ENCODE peak calls at places on chromosomes 2 and 18, in five cellular contexts. K is CD4-positive, alpha-beta T cell; Y is keratinocyte; S is fibroblast of villous mesenchyme; D is psoas muscle. M is an unnamed sample.

GRCh38 chr18:13051950-13052349 is 60.8 kb downstream of the CEP192 start:
- DNase-seq in S (no peak), D (no peak), K (no peak), Y (no peak), M (peak; percentile 19)

GRCh38 chr2:33110461-33110860 is 163.7 kb downstream of the LTBP1 start:
- DNase-seq in K (no peak), D (no peak), Y (no peak), S (no peak), M (no peak)

GRCh38 chr18:74142251-74142650 is 5.4 kb downstream of the FBXO15 start:
- DNase-seq in S (peak; percentile 13), D (no peak), K (no peak), Y (no peak), M (no peak)

GRCh38 chr2:241636182-241636982 is 576 bp downstream of the THAP4 start:
- DNase-seq in D (peak; percentile 69), S (peak; percentile 41), Y (no peak), K (no peak), M (peak; percentile 43)

GRCh38 chr2:74199871-74200305 is 1.5 kb downstream of the MTHFD2 start:
- DNase-seq in D (no peak), Y (no peak), S (peak; percentile 46), K (no peak), M (no peak)

GRCh38 chr2:18117592-18117991 is 239.1 kb downstream of the KCNS3 start:
- DNase-seq in K (no peak), Y (peak; percentile 15), D (peak; percentile 51), S (peak; percentile 78), M (no peak)

GRCh38 chr2:174615951-174616436 is 18.4 kb upstream of the WIPF1 start:
- DNase-seq in K (no peak), Y (no peak), S (no peak), D (no peak), M (no peak)

GRCh38 chr2:43068053-43068471 is 158.3 kb downstream of the ZFP36L2 start:
- DNase-seq in K (no peak), D (no peak), Y (no peak), S (no peak), M (no peak)

GRCh38 chr2:181892795-181893435 is 1.4 kb downstream of the ITPRID2 start:
- DNase-seq in Y (no peak), S (peak; percentile 81), K (no peak), D (no peak), M (no peak)

GRCh38 chr2:231189571-231190495 is 8.6 kb upstream of the ARMC9 start:
- DNase-seq in D (peak; percentile 76), S (peak; percentile 72), Y (no peak), K (no peak), M (no peak)

GRCh38 chr18:51195602-51196115 is 1.8 kb downstream of the MEX3C start:
- DNase-seq in S (peak; percentile 28), K (no peak), D (no peak), Y (no peak), M (peak; percentile 18)

GRCh38 chr2:46029332-46029811 is 267.8 kb upstream of the EPAS1 start:
- DNase-seq in K (no peak), D (no peak), Y (no peak), S (peak; percentile 82), M (no peak)

GRCh38 chr2:135056790-135057189 is 4.7 kb downstream of the RAB3GAP1 start:
- DNase-seq in K (no peak), D (no peak), Y (no peak), S (peak; percentile 54), M (no peak)

GRCh38 chr2:57497489-57498096 is 549.0 kb upstream of the VRK2 start:
- DNase-seq in D (no peak), S (peak; percentile 64), K (no peak), Y (no peak), M (no peak)

GRCh38 chr2:199659207-199659606 is 191.8 kb downstream of the FTCDNL1 start:
- DNase-seq in D (peak; percentile 66), K (no peak), Y (no peak), S (peak; percentile 24), M (no peak)

GRCh38 chr2:229914182-229914581 is 7.6 kb downstream of the TRIP12 start:
- DNase-seq in Y (no peak), D (no peak), S (peak; percentile 42), K (no peak), M (no peak)

GRCh38 chr2:227608469-227609338 is 5.9 kb downstream of the SCYGR3 start:
- DNase-seq in Y (no peak), K (no peak), S (no peak), D (no peak), M (no peak)

GRCh38 chr2:217950401-217950871 is 52.4 kb downstream of the TNS1 start:
- DNase-seq in Y (no peak), S (no peak), D (no peak), K (no peak), M (no peak)

GRCh38 chr2:15941483-15941853 is 1.1 kb downstream of the MYCN start:
- DNase-seq in K (no peak), D (no peak), Y (no peak), S (no peak), M (no peak)

GRCh38 chr2:205366336-205367060 is 315.8 kb upstream of the NRP2 start:
- DNase-seq in S (peak; percentile 60), Y (no peak), D (no peak), K (no peak), M (no peak)

GRCh38 chr2:120622886-120623753 is 112.5 kb upstream of the GLI2 start:
- DNase-seq in S (no peak), Y (no peak), D (no peak), K (no peak), M (no peak)

GRCh38 chr2:220669324-220669723 is 902.8 kb downstream of the EPHA4 start:
- DNase-seq in S (no peak), K (no peak), D (no peak), Y (no peak), M (no peak)

GRCh38 chr2:220676695-220677094 is 895.4 kb downstream of the EPHA4 start:
- DNase-seq in K (no peak), D (no peak), S (no peak), Y (no peak), M (no peak)

GRCh38 chr2:220673475-220673874 is 898.6 kb downstream of the EPHA4 start:
- DNase-seq in D (no peak), S (no peak), K (no peak), Y (no peak), M (no peak)

GRCh38 chr2:220670461-220670979 is 901.6 kb downstream of the EPHA4 start:
- DNase-seq in D (no peak), S (no peak), Y (no peak), K (no peak), M (no peak)

DNA sequence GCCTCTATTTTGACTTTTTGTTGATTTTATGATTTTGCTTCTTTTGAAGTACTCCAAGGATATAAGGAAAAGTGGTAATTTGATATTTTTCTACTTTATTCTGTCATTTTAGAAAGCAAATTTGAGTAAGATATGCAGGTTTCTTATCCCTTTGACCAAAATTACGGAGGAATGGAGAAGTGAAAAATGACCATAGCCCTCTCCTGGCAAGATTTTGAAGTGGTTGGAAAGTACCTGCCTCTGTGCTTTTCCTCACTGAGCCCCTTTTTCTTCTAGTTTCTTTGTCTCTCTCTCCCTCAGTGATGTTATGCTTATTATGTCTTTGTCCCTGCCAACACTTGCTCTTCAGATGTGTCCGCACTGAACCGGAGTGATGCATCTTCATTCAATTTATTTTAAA is 898.1 kb downstream of the EPHA4 start:
- DNase-seq in D (no peak), K (no peak), Y (no peak), S (no peak), M (no peak)
- TF ChIP-seq CTCF in D (no peak), K (no peak), Y (no peak), S (no peak), M (no peak)

GRCh38 chr2:202870431-202871160 is 970 bp downstream of the ICA1L start:
- DNase-seq in S (peak; percentile 51), D (peak; percentile 78), Y (no peak), K (peak; percentile 59), M (peak; percentile 53)
- TF ChIP-seq CTCF in S (peak; percentile 60), D (peak; percentile 14), Y (peak; percentile 63), K (peak; percentile 67), M (peak; percentile 12)

DNA sequence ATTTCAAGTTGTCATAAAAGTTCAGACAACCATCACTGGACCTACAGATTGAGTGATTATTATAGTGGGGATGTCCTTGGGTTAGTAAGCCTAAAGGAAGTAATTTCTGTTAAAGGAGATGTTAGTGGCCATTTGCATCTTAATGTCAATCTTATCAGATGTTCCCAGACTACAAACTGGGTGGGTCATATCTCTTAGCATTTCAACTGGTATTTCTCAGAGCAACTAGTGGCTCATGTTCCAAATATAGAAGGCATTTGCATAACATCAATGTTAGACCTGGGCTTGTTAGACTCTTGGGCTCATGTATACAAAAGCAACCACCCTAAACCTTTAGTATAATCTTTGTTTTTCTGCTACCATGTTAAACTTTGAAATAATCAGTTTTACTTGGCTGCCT is 17.9 kb downstream of the PLEKHA3 start:
- DNase-seq in D (no peak), S (no peak), Y (no peak), K (no peak), M (no peak)
- TF ChIP-seq CTCF in D (no peak), S (no peak), Y (no peak), K (no peak), M (no peak)

GRCh38 chr2:12717191-12717987 is 653 bp downstream of the TRIB2 start:
- DNase-seq in S (peak; percentile 74), K (peak; percentile 60), D (peak; percentile 73), Y (no peak), M (peak; percentile 64)
- TF ChIP-seq CTCF in S (no peak), K (peak; percentile 64), D (peak; percentile 32), Y (no peak), M (no peak)

DNA sequence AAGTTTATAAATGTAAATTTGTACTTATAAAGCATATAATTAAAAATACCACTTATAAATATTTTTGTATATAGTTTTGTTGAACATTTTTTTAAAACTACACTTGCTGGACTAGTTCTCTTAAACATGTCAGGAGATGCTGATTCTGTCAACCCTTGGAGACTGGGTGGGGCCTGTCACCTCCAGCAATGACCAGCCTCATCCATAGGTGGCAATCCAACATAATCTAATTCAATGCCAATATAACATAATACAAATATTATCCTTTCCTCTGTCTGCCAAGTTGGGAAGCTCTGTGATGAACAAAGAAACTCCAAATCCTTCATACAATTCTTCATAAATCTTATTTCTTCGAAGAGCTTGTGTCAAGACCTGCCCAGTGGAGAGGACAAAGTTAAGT is 140.4 kb downstream of the RBMS1 start:
- DNase-seq in K (peak; percentile 17), D (no peak), Y (no peak), S (no peak), M (no peak)
- TF ChIP-seq CTCF in K (peak; percentile 60), D (no peak), Y (peak; percentile 45), S (peak; percentile 18), M (no peak)

GRCh38 chr2:147275943-147276342 is 568.9 kb upstream of the ACVR2A start:
- DNase-seq in K (no peak), D (no peak), Y (no peak), S (no peak), M (no peak)
- TF ChIP-seq CTCF in K (no peak), D (no peak), Y (peak; percentile 20), S (peak; percentile 31), M (no peak)

M was measured in activated B cell treated with CpG ODN at 0.5 μM for 24 hours.